ENCODE peak calls at places on chromosomes 4 and X, in six cellular contexts. J is H9; I is body of pancreas; B is CD8-positive, alpha-beta T cell; W is tibial nerve; K is heart right ventricle. D is an unnamed sample. For H3K4me1, the result is how much of the 10 kb centered on the place peaks cover.

GRCh38 chr4:1593458-1593857 is 90.7 kb downstream of the FAM53A start:
- DNase-seq in I (no peak), J (no peak), K (no peak), B (no peak), W (no peak), D (no peak)

GRCh38 chr4:88803600-88804096 is 106.0 kb upstream of the NAP1L5 start:
- DNase-seq in B (no peak), W (peak), I (peak), J (no peak), K (peak), D (no peak)

GRCh38 chr4:60020389-60020788 is 1179.7 kb upstream of the ADGRL3 start:
- DNase-seq in W (no peak), I (no peak), J (no peak), B (no peak), K (no peak), D (no peak)

GRCh38 chr4:134278675-134279074 is 77.1 kb upstream of the PABPC4L start:
- DNase-seq in B (no peak), K (no peak), J (no peak), I (no peak), W (no peak), D (no peak)

GRCh38 chr4:164056426-164057142 is 562.1 kb downstream of the TMA16 start:
- DNase-seq in B (no peak), W (no peak), K (no peak), J (no peak), I (no peak), D (no peak)

GRCh38 chr4:4426511-4427477 is 39.9 kb downstream of the NSG1 start:
- DNase-seq in J (peak), W (no peak), I (no peak), B (no peak), K (no peak), D (no peak)

GRCh38 chr4:138030375-138030774 is 211.8 kb downstream of the SLC7A11 start:
- DNase-seq in J (no peak), I (no peak), K (no peak), B (no peak), W (no peak), D (no peak)

GRCh38 chrX:111283446-111283845 is 13.2 kb upstream of the CAPN6 start:
- DNase-seq in W (no peak), B (no peak), J (no peak), K (no peak), I (no peak), D (no peak)

GRCh38 chr4:183876268-183876934 is 28.7 kb upstream of the STOX2 start:
- DNase-seq in I (peak), J (no peak), W (no peak), K (peak), B (no peak), D (peak)

GRCh38 chrX:74890676-74891430 is 34.4 kb downstream of the NEXMIF start:
- DNase-seq in B (no peak), K (no peak), W (no peak), J (no peak), I (no peak), D (no peak)

GRCh38 chrX:132592880-132593279 is 104.0 kb upstream of the MBNL3 start:
- DNase-seq in W (peak), K (no peak), I (peak), B (no peak), J (peak), D (no peak)

GRCh38 chr4:140028676-140029407 is 125.1 kb downstream of the MAML3 start:
- DNase-seq in B (no peak), W (no peak), I (no peak), J (no peak), K (no peak), D (no peak)

GRCh38 chr4:8502836-8503585 is 62.4 kb downstream of the TRMT44 start:
- DNase-seq in K (no peak), I (peak), W (no peak), B (no peak), J (no peak), D (no peak)

GRCh38 chr4:27357283-27357682 is 496.6 kb downstream of the STIM2 start:
- DNase-seq in B (no peak), W (no peak), I (no peak), K (no peak), J (no peak), D (no peak)

GRCh38 chr4:110449947-110450346 is 26.0 kb upstream of the ENPEP start:
- DNase-seq in K (no peak), J (no peak), W (no peak), B (no peak), I (no peak), D (no peak)

DNA sequence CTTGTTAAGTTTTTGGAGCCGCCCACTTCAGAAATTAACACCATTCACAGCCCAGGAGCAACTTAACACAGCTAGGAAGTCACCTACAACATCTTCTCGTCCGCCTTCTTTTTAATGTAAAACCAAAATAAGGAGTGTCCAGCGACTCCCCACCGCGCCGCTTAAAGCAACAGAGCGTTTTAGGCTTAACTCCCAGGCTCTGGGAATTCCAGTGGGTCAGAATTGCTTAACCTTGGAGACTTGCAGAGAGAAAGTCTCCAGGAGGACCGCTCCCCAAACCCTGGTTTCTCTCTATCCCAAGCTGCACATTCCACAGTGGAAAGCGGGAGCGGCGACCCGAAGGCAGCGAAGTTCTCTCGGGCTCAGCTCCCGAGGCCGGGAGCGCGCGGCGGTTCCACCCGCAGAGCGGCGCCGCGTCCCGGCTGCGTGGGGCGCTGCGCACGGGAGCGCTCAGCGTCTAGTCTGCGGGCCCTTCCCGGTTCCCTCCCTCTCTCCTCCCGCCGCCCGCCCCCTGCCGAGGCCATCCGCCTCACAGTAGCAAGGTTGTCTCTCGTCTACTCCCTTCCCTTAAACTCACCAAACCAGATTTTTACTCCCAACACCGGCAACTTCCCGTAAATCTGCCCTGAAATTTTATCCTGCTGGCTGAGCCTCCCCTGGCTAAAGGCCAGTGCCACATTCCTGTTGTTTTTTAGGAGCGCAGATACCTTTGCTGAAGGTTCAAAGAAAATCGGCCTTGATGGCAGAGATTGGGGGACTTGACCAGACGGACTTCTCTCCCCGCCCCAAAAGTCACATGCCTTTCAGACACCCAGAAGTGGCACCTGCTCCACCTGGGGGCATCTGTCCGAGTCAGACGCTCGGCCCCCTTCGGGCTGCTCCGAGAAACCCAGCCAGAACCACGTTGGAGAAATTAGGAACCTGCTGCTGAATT is at the start of gene RBM47:
- DNase-seq in W (peak), K (peak), I (peak), B (peak), J (peak), D (peak)
- TF ChIP-seq CTCF in W (no peak), K (no peak), I (peak), B (no peak), J (peak), D (no peak)

GRCh38 chrX:37470711-37471110 is 100.8 kb upstream of the LANCL3 start:
- DNase-seq in B (no peak), I (no peak), W (no peak), K (no peak), J (no peak), D (no peak)

GRCh38 chrX:37472836-37473235 is 98.6 kb upstream of the LANCL3 start:
- DNase-seq in K (no peak), I (no peak), J (no peak), W (no peak), B (no peak), D (no peak)

GRCh38 chrX:37462346-37462745 is 109.1 kb upstream of the LANCL3 start:
- DNase-seq in W (no peak), B (no peak), K (no peak), J (no peak), I (no peak), D (no peak)

DNA sequence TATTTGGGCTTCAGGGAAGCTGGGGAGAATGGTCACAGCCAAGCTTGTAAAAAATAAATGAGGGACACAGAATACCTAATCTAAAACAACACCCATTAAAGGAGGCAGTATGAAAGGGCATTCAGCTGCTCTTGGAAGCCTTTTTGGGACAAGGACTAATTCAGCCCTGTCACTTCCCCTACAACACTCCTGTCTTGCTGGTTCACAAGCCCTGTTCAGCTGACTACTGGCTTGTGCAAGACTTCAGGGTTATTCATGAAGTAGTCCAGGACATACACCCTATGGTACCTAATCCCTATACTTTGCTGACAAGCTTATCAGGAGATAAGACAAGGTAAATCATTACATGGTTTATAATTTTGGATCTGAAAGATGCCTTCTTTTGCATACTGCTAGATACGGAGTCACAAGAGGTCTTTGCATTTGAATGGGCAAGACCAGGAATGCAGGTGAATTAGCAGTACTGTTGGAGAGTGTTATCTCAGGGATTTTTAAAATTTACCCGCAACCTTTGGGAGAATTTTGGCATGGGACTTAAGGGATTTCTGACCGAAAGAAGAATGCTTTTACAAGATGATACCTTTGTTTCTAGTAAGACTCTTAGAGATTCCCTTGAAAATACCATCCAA is 103.2 kb upstream of the LANCL3 start:
- DNase-seq in J (no peak), W (no peak), K (no peak), I (no peak), B (no peak), D (no peak)
- H3K4me1 ChIP-seq in J (under half), W (under half), K (under half), I (under half), B (under half), D (under half)

GRCh38 chrX:136147320-136147901 is at the start of gene FHL1:
- DNase-seq in I (peak), B (peak), J (peak), W (peak), K (peak), D (peak)
- TF ChIP-seq CTCF in I (no peak), B (no peak), J (no peak), W (no peak), K (no peak), D (no peak)

DNA sequence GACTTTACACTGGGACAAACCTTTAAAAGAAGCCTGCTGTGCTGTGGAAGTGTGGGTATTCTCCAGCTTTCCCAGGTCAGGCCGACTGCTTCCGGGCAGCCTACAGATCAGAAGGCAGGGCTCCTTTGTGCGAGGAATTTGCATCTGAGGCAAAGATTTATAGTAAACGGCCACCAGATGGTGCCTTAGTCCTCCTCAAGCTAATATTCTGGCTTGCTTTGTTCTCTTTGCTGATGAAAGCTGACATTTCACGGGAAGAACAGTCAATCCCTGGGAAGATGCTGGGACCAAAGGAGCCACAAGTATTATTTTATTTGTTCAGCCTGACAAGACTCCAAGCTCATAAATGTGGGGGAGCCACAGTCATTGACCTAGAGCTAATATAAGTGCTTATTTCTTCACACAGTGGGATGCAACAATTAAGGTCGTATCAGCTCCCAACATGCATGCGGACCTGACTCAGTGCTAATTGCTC is 120.8 kb upstream of the TRIM2 start:
- DNase-seq in K (peak), B (peak), W (peak), I (peak), J (peak), D (no peak)
- H3K4me1 ChIP-seq in K (under half), B (half or more), W (under half), I (under half), J (under half), D (under half)

DNA sequence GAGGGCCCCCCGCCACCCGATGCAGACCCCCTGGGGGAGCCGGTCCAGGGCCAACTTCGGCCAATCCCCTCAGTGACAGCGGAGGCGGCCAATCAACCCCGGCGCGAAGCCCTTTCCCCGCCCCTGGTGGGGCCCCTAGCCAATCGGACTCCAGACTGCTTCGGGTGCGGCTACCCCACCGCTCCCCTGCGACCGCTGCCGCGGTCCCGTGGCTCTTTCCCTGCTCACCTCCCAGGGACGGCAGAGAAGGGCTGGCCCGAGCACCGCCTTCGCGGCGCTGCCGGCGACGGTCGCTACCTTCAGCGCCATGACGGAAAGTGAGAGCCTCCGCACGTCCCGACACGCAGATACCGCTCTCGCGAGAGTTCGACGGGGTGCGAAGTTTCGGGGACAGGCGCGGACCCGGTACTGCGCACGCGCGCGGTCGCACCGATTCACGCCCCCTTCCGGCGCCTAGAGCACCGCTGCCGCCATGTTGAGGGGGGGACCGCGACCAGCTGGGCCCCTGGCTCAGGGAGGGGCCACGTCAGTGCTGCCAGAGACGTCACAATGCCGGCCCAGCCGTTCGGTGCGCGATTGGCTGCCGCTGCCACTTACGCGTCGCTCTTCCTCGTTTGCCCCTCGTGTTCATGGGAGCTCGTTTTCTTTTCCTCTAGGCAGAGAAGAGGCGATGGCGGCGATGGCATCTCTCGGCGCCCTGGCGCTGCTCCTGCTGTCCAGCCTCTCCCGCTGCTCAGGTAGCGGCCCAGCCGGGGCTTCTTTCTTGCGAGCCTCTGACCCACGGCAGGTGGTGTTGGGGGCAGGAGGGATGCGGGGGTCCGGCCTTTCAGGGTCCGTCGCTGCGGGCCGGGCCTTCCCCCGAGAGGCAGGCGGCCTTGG is at the start of the genes IDH3G and SSR4:
- DNase-seq in B (peak), K (peak), W (peak), J (peak), I (peak), D (peak)
- TF ChIP-seq CTCF in B (no peak), K (peak), W (peak), J (peak), I (peak), D (peak)

DNA sequence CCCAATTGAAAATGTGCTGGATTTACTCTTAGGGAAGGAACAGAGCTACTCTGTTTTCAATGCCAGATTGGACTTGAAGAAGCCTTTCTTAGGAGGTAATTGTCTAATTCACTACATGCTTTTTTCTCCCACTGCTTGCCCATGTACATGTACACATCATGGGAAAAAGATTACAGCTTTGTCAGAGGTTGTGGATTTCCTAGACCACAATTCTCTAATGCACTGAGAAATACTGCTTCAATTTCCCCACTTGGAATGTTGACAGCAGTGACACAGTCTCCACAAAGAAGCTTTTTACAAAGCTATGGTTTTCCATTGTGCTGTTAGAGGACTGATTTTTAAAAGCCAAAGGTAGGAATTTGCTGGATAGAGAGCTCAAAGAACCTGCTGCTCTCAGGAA is 19.5 kb downstream of the ZAR1 start:
- DNase-seq in I (no peak), B (no peak), K (no peak), W (no peak), J (no peak), D (no peak)
- H3K4me1 ChIP-seq in I (under half), B (under half), K (under half), W (under half), J (under half), D (under half)

GRCh38 chrX:100659431-100660137 is 15.6 kb downstream of the SRPX2 start:
- DNase-seq in J (no peak), I (no peak), K (no peak), B (no peak), W (no peak), D (no peak)
- TF ChIP-seq CTCF in J (no peak), I (no peak), K (no peak), B (no peak), W (no peak), D (no peak)

DNA sequence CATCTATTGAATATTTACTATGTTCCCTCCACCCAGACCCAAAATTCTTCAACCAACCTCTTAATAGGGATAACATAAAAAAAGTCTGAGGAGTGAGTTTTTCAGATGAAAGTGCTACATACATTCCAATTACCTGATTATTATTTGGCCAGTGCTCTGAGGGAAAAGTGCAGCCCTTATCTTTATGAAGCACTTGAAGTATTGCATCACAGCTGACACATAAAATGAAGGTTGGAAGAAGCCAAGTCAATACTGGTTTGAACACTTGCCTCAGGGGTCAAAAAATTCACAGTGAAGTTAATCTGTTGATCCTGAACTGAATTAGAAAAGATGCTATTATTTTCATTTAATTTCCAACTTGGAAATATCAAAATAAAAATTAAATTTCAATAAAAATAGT is 498.9 kb downstream of the INPP4B start:
- DNase-seq in B (no peak), I (no peak), W (no peak), J (no peak), K (no peak), D (no peak)
- H3K4me1 ChIP-seq in B (under half), I (under half), W (under half), J (under half), K (half or more), D (half or more)

DNA sequence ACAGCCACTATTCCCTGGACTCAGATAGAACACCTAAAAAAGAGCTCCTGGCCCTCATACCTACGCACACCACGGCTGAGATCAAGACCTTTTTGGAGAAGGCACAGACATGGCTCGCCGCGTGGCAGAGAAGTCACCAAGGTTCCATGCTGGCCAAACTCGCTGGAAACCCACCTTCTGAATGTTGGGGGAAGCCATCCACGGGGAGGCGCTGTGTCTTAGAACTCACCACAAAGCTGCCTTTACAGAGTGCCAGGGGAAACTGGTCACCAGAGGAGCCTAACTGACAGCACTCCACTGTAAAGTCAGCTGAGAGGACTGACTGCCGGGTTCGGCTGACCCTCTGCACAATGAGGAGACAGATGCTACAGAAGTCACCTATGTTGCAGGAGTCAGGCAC is 97.9 kb downstream of the NEUROG2 start:
- DNase-seq in I (no peak), W (no peak), B (no peak), J (peak), K (no peak), D (no peak)
- TF ChIP-seq CTCF in I (no peak), W (no peak), B (no peak), J (peak), K (no peak), D (no peak)